ENCODE peak calls at places on chromosome 2, in eight cellular contexts. One of them, this sample, is unnamed.

GRCh38 chr2:190084704-190085103 is 22.2 kb upstream of the MSTN start:
- DNase-seq in uterus: no peak
- DNase-seq in stimulated activated CD4-positive, alpha-beta T cell treated with anti-CD3 and anti-CD28 coated beads, TNF-alpha, amount 100 ng/mL, for 4 hours: no peak
- DNase-seq in HFF-Myc: no peak
- DNase-seq in HS-27A: no peak
- DNase-seq in AG04450: no peak
- DNase-seq in NCI-H510A treated with DMSO at 0.1 percent for 48 hours: no peak
- DNase-seq in AG09309: no peak
- DNase-seq in this sample: no peak

GRCh38 chr2:61368687-61369665 is 101.9 kb downstream of the USP34 start:
- DNase-seq in uterus: no peak
- DNase-seq in NCI-H510A treated with DMSO at 0.1 percent for 48 hours: no peak
- DNase-seq in stimulated activated CD4-positive, alpha-beta T cell treated with anti-CD3 and anti-CD28 coated beads, TNF-alpha, amount 100 ng/mL, for 4 hours: no peak
- DNase-seq in AG09309: no peak
- DNase-seq in AG04450: no peak
- DNase-seq in HS-27A: no peak
- DNase-seq in HFF-Myc: no peak
- DNase-seq in this sample: no peak

GRCh38 chr2:30232801-30233130 is 1.4 kb downstream of the LBH start:
- DNase-seq in HS-27A: no peak
- DNase-seq in AG04450: no peak
- DNase-seq in NCI-H510A treated with DMSO at 0.1 percent for 48 hours: no peak
- DNase-seq in stimulated activated CD4-positive, alpha-beta T cell treated with anti-CD3 and anti-CD28 coated beads, TNF-alpha, amount 100 ng/mL, for 4 hours: no peak
- DNase-seq in AG09309: no peak
- DNase-seq in uterus: peak
- DNase-seq in HFF-Myc: no peak
- DNase-seq in this sample: no peak

GRCh38 chr2:157783180-157783579 is 93.0 kb downstream of the ACVR1 start:
- DNase-seq in NCI-H510A treated with DMSO at 0.1 percent for 48 hours: no peak
- DNase-seq in HS-27A: no peak
- DNase-seq in stimulated activated CD4-positive, alpha-beta T cell treated with anti-CD3 and anti-CD28 coated beads, TNF-alpha, amount 100 ng/mL, for 4 hours: no peak
- DNase-seq in AG09309: no peak
- DNase-seq in uterus: no peak
- DNase-seq in AG04450: no peak
- DNase-seq in HFF-Myc: no peak
- DNase-seq in this sample: no peak

GRCh38 chr2:109529532-109530449 is 84.0 kb downstream of the SEPTIN10 start:
- DNase-seq in AG04450: no peak
- DNase-seq in AG09309: no peak
- DNase-seq in HFF-Myc: no peak
- DNase-seq in uterus: no peak
- DNase-seq in stimulated activated CD4-positive, alpha-beta T cell treated with anti-CD3 and anti-CD28 coated beads, TNF-alpha, amount 100 ng/mL, for 4 hours: no peak
- DNase-seq in HS-27A: no peak
- DNase-seq in NCI-H510A treated with DMSO at 0.1 percent for 48 hours: no peak
- DNase-seq in this sample: no peak

GRCh38 chr2:479505-480161 is 191.7 kb upstream of the ALKAL2 start:
- DNase-seq in uterus: no peak
- DNase-seq in HS-27A: no peak
- DNase-seq in NCI-H510A treated with DMSO at 0.1 percent for 48 hours: no peak
- DNase-seq in stimulated activated CD4-positive, alpha-beta T cell treated with anti-CD3 and anti-CD28 coated beads, TNF-alpha, amount 100 ng/mL, for 4 hours: no peak
- DNase-seq in AG04450: no peak
- DNase-seq in HFF-Myc: no peak
- DNase-seq in AG09309: no peak
- DNase-seq in this sample: no peak

GRCh38 chr2:239692348-239692747 is 291.5 kb upstream of the HDAC4 start:
- DNase-seq in HS-27A: no peak
- DNase-seq in NCI-H510A treated with DMSO at 0.1 percent for 48 hours: no peak
- DNase-seq in AG04450: no peak
- DNase-seq in uterus: no peak
- DNase-seq in AG09309: no peak
- DNase-seq in stimulated activated CD4-positive, alpha-beta T cell treated with anti-CD3 and anti-CD28 coated beads, TNF-alpha, amount 100 ng/mL, for 4 hours: no peak
- DNase-seq in HFF-Myc: no peak
- DNase-seq in this sample: no peak

GRCh38 chr2:78281164-78281563 is 744.3 kb upstream of the REG3G start:
- DNase-seq in HS-27A: no peak
- DNase-seq in uterus: no peak
- DNase-seq in stimulated activated CD4-positive, alpha-beta T cell treated with anti-CD3 and anti-CD28 coated beads, TNF-alpha, amount 100 ng/mL, for 4 hours: no peak
- DNase-seq in NCI-H510A treated with DMSO at 0.1 percent for 48 hours: no peak
- DNase-seq in AG04450: no peak
- DNase-seq in HFF-Myc: no peak
- DNase-seq in AG09309: no peak
- DNase-seq in this sample: no peak

GRCh38 chr2:94861308-94862152 is 9.7 kb upstream of the TEKT4 start:
- DNase-seq in HS-27A: no peak
- DNase-seq in NCI-H510A treated with DMSO at 0.1 percent for 48 hours: no peak
- DNase-seq in HFF-Myc: no peak
- DNase-seq in stimulated activated CD4-positive, alpha-beta T cell treated with anti-CD3 and anti-CD28 coated beads, TNF-alpha, amount 100 ng/mL, for 4 hours: no peak
- DNase-seq in AG09309: no peak
- DNase-seq in uterus: no peak
- DNase-seq in AG04450: no peak
- DNase-seq in this sample: no peak

GRCh38 chr2:237581326-237581725 is 9.2 kb downstream of the RAB17 start:
- DNase-seq in uterus: no peak
- DNase-seq in AG04450: no peak
- DNase-seq in NCI-H510A treated with DMSO at 0.1 percent for 48 hours: no peak
- DNase-seq in AG09309: no peak
- DNase-seq in stimulated activated CD4-positive, alpha-beta T cell treated with anti-CD3 and anti-CD28 coated beads, TNF-alpha, amount 100 ng/mL, for 4 hours: no peak
- DNase-seq in HFF-Myc: no peak
- DNase-seq in HS-27A: no peak
- DNase-seq in this sample: no peak

GRCh38 chr2:46034535-46034934 is 262.7 kb upstream of the EPAS1 start:
- DNase-seq in uterus: no peak
- DNase-seq in AG09309: no peak
- DNase-seq in HS-27A: no peak
- DNase-seq in stimulated activated CD4-positive, alpha-beta T cell treated with anti-CD3 and anti-CD28 coated beads, TNF-alpha, amount 100 ng/mL, for 4 hours: no peak
- DNase-seq in HFF-Myc: no peak
- DNase-seq in AG04450: no peak
- DNase-seq in NCI-H510A treated with DMSO at 0.1 percent for 48 hours: no peak
- DNase-seq in this sample: no peak

GRCh38 chr2:182716665-182716990 is 571 bp downstream of the DNAJC10 start:
- DNase-seq in uterus: no peak
- DNase-seq in AG04450: no peak
- DNase-seq in HS-27A: no peak
- DNase-seq in AG09309: no peak
- DNase-seq in stimulated activated CD4-positive, alpha-beta T cell treated with anti-CD3 and anti-CD28 coated beads, TNF-alpha, amount 100 ng/mL, for 4 hours: no peak
- DNase-seq in HFF-Myc: no peak
- DNase-seq in NCI-H510A treated with DMSO at 0.1 percent for 48 hours: peak
- DNase-seq in this sample: no peak

GRCh38 chr2:207256476-207257207 is 90.9 kb upstream of the KLF7 start:
- DNase-seq in HS-27A: no peak
- DNase-seq in HFF-Myc: no peak
- DNase-seq in NCI-H510A treated with DMSO at 0.1 percent for 48 hours: no peak
- DNase-seq in stimulated activated CD4-positive, alpha-beta T cell treated with anti-CD3 and anti-CD28 coated beads, TNF-alpha, amount 100 ng/mL, for 4 hours: no peak
- DNase-seq in uterus: no peak
- DNase-seq in AG09309: no peak
- DNase-seq in AG04450: no peak
- DNase-seq in this sample: no peak

GRCh38 chr2:228334173-228334572 is 152.7 kb upstream of the SPHKAP start:
- DNase-seq in HFF-Myc: no peak
- DNase-seq in AG09309: no peak
- DNase-seq in AG04450: no peak
- DNase-seq in uterus: no peak
- DNase-seq in stimulated activated CD4-positive, alpha-beta T cell treated with anti-CD3 and anti-CD28 coated beads, TNF-alpha, amount 100 ng/mL, for 4 hours: no peak
- DNase-seq in NCI-H510A treated with DMSO at 0.1 percent for 48 hours: no peak
- DNase-seq in HS-27A: no peak
- DNase-seq in this sample: no peak

GRCh38 chr2:12932192-12932591 is 215.5 kb downstream of the TRIB2 start:
- DNase-seq in stimulated activated CD4-positive, alpha-beta T cell treated with anti-CD3 and anti-CD28 coated beads, TNF-alpha, amount 100 ng/mL, for 4 hours: no peak
- DNase-seq in uterus: no peak
- DNase-seq in AG04450: no peak
- DNase-seq in HFF-Myc: no peak
- DNase-seq in HS-27A: no peak
- DNase-seq in NCI-H510A treated with DMSO at 0.1 percent for 48 hours: no peak
- DNase-seq in AG09309: no peak
- DNase-seq in this sample: no peak

GRCh38 chr2:112588611-112589045 is 4.2 kb downstream of the CHCHD5 start:
- DNase-seq in uterus: no peak
- DNase-seq in AG09309: no peak
- DNase-seq in HS-27A: no peak
- DNase-seq in NCI-H510A treated with DMSO at 0.1 percent for 48 hours: peak
- DNase-seq in stimulated activated CD4-positive, alpha-beta T cell treated with anti-CD3 and anti-CD28 coated beads, TNF-alpha, amount 100 ng/mL, for 4 hours: no peak
- DNase-seq in AG04450: no peak
- DNase-seq in HFF-Myc: no peak
- DNase-seq in this sample: no peak

GRCh38 chr2:225337183-225337582 is 62.3 kb upstream of the NYAP2 start:
- DNase-seq in AG09309: peak
- DNase-seq in NCI-H510A treated with DMSO at 0.1 percent for 48 hours: peak
- DNase-seq in HFF-Myc: peak
- DNase-seq in stimulated activated CD4-positive, alpha-beta T cell treated with anti-CD3 and anti-CD28 coated beads, TNF-alpha, amount 100 ng/mL, for 4 hours: no peak
- DNase-seq in AG04450: peak
- DNase-seq in uterus: no peak
- DNase-seq in HS-27A: peak
- DNase-seq in this sample: peak

GRCh38 chr2:206869824-206870495 is 69.4 kb upstream of the CPO start:
- DNase-seq in HS-27A: no peak
- DNase-seq in AG09309: no peak
- DNase-seq in HFF-Myc: no peak
- DNase-seq in stimulated activated CD4-positive, alpha-beta T cell treated with anti-CD3 and anti-CD28 coated beads, TNF-alpha, amount 100 ng/mL, for 4 hours: no peak
- DNase-seq in uterus: no peak
- DNase-seq in NCI-H510A treated with DMSO at 0.1 percent for 48 hours: no peak
- DNase-seq in AG04450: no peak
- DNase-seq in this sample: no peak

GRCh38 chr2:127508621-127509034 is 17.7 kb downstream of the IWS1 start:
- DNase-seq in stimulated activated CD4-positive, alpha-beta T cell treated with anti-CD3 and anti-CD28 coated beads, TNF-alpha, amount 100 ng/mL, for 4 hours: no peak
- DNase-seq in uterus: peak
- DNase-seq in NCI-H510A treated with DMSO at 0.1 percent for 48 hours: peak
- DNase-seq in AG09309: peak
- DNase-seq in AG04450: peak
- DNase-seq in HFF-Myc: peak
- DNase-seq in HS-27A: peak
- DNase-seq in this sample: peak

GRCh38 chr2:189851174-189851826 is 67.0 kb downstream of the PMS1 start:
- DNase-seq in HFF-Myc: no peak
- DNase-seq in AG04450: no peak
- DNase-seq in HS-27A: no peak
- DNase-seq in stimulated activated CD4-positive, alpha-beta T cell treated with anti-CD3 and anti-CD28 coated beads, TNF-alpha, amount 100 ng/mL, for 4 hours: no peak
- DNase-seq in AG09309: no peak
- DNase-seq in uterus: no peak
- DNase-seq in NCI-H510A treated with DMSO at 0.1 percent for 48 hours: peak
- DNase-seq in this sample: no peak

GRCh38 chr2:161020437-161020836 is 139.8 kb upstream of the TANK start:
- DNase-seq in AG04450: no peak
- DNase-seq in AG09309: no peak
- DNase-seq in HS-27A: no peak
- DNase-seq in stimulated activated CD4-positive, alpha-beta T cell treated with anti-CD3 and anti-CD28 coated beads, TNF-alpha, amount 100 ng/mL, for 4 hours: no peak
- DNase-seq in NCI-H510A treated with DMSO at 0.1 percent for 48 hours: no peak
- DNase-seq in HFF-Myc: no peak
- DNase-seq in uterus: no peak
- DNase-seq in this sample: no peak

GRCh38 chr2:105804266-105804665 is 59.6 kb downstream of the NCK2 start:
- DNase-seq in HFF-Myc: no peak
- DNase-seq in stimulated activated CD4-positive, alpha-beta T cell treated with anti-CD3 and anti-CD28 coated beads, TNF-alpha, amount 100 ng/mL, for 4 hours: no peak
- DNase-seq in HS-27A: no peak
- DNase-seq in uterus: no peak
- DNase-seq in AG09309: no peak
- DNase-seq in NCI-H510A treated with DMSO at 0.1 percent for 48 hours: peak
- DNase-seq in AG04450: no peak
- DNase-seq in this sample: no peak